ENCODE peak calls at places on chromosomes 13 and 19, in six cellular contexts. Q is SW 1271, P is breast epithelium, M is hepatocyte, I is A172, L is right lobe of liver. A is an unnamed sample.

GRCh38 chr13:112113851-112114250 is 46.9 kb downstream of the SOX1 start:
- DNase-seq in Q (no peak), P (no peak), M (no peak), I (no peak), L (no peak), A (no peak)

GRCh38 chr19:41302624-41303351 is 7.2 kb upstream of the CCDC97 start:
- DNase-seq in Q (no peak), P (no peak), M (no peak), I (no peak), L (peak), A (no peak)

GRCh38 chr13:38372818-38373217 is 23.2 kb downstream of the UFM1 start:
- DNase-seq in Q (no peak), P (no peak), M (no peak), I (no peak), L (peak), A (no peak)

GRCh38 chr13:97938701-97939475 is 14.6 kb upstream of the IPO5 start:
- DNase-seq in Q (no peak), P (no peak), M (no peak), I (no peak), L (no peak), A (no peak)

GRCh38 chr13:40585911-40586471 is 80.5 kb downstream of the FOXO1 start:
- DNase-seq in Q (no peak), P (no peak), M (no peak), I (no peak), L (no peak), A (peak)

GRCh38 chr13:50250403-50250802 is 235.2 kb downstream of the KCNRG start:
- DNase-seq in Q (no peak), P (no peak), M (no peak), I (no peak), L (no peak), A (no peak)

GRCh38 chr19:17946965-17947784 is 14.4 kb downstream of the CCDC124 start:
- DNase-seq in Q (no peak), P (no peak), M (no peak), I (no peak), L (no peak), A (no peak)

GRCh38 chr19:19285723-19286122 is 12.6 kb upstream of the TM6SF2 start:
- DNase-seq in Q (no peak), P (no peak), M (peak), I (no peak), L (no peak), A (no peak)

GRCh38 chr13:38661276-38661675 is 25.6 kb upstream of the FREM2 start:
- DNase-seq in Q (no peak), P (no peak), M (no peak), I (no peak), L (no peak), A (no peak)

GRCh38 chr13:113468461-113469147 is 15.3 kb upstream of the ADPRHL1 start:
- DNase-seq in Q (no peak), P (no peak), M (no peak), I (no peak), L (no peak), A (no peak)

GRCh38 chr19:49165111-49165750 is 7.6 kb downstream of the TRPM4 start:
- DNase-seq in Q (no peak), P (peak), M (no peak), I (no peak), L (no peak), A (peak)

GRCh38 chr19:18520848-18521691 is 800 bp downstream of the ELL start:
- DNase-seq in Q (no peak), P (no peak), M (peak), I (no peak), L (peak), A (no peak)

GRCh38 chr13:99192480-99192879 is 8.2 kb upstream of the UBAC2 start:
- DNase-seq in Q (no peak), P (no peak), M (no peak), I (no peak), L (no peak), A (no peak)

GRCh38 chr13:97068146-97068545 is 73.9 kb upstream of the OXGR1 start:
- DNase-seq in Q (no peak), P (no peak), M (no peak), I (peak), L (no peak), A (no peak)

GRCh38 chr19:35247526-35248309 is 1.1 kb upstream of the LSR start:
- DNase-seq in Q (peak), P (peak), M (peak), I (peak), L (peak), A (no peak)

GRCh38 chr19:2841858-2842574 is 741 bp downstream of the ZNF555 start:
- DNase-seq in Q (no peak), P (no peak), M (peak), I (no peak), L (no peak), A (no peak)

GRCh38 chr19:54172413-54172763 is 572 bp downstream of the TMC4 start:
- DNase-seq in Q (no peak), P (no peak), M (peak), I (no peak), L (no peak), A (no peak)

GRCh38 chr19:30664358-30665058 is 292.3 kb downstream of the ZNF536 start:
- DNase-seq in Q (peak), P (no peak), M (peak), I (no peak), L (peak), A (no peak)

GRCh38 chr19:31347828-31348314 is 1.4 kb downstream of the TSHZ3 start:
- DNase-seq in Q (no peak), P (no peak), M (no peak), I (no peak), L (no peak), A (no peak)

GRCh38 chr19:3179739-3180293 is 1.2 kb downstream of the S1PR4 start:
- DNase-seq in Q (no peak), P (no peak), M (no peak), I (no peak), L (no peak), A (no peak)

GRCh38 chr13:37207646-37208045 is 102.2 kb upstream of the CSNK1A1L start:
- DNase-seq in Q (no peak), P (no peak), M (no peak), I (no peak), L (no peak), A (no peak)

GRCh38 chr13:74132768-74133656 is 1.2 kb downstream of the KLF12 start:
- DNase-seq in Q (no peak), P (no peak), M (peak), I (peak), L (peak), A (no peak)

GRCh38 chr13:83007226-83007625 is 875.0 kb downstream of the SLITRK1 start:
- DNase-seq in Q (no peak), P (no peak), M (no peak), I (no peak), L (no peak), A (no peak)

GRCh38 chr19:7099597-7099921 is 30.1 kb downstream of the ZNF557 start:
- DNase-seq in Q (no peak), P (no peak), M (no peak), I (no peak), L (no peak), A (no peak)

GRCh38 chr13:113528101-113528797 is 37.7 kb upstream of the DCUN1D2 start:
- DNase-seq in Q (no peak), P (no peak), M (no peak), I (no peak), L (no peak), A (no peak)

GRCh38 chr13:24348385-24348784 is 39.0 kb downstream of the C1QTNF9 start:
- DNase-seq in Q (no peak), P (no peak), M (no peak), I (no peak), L (no peak), A (no peak)

GRCh38 chr13:29458419-29458818 is 137.1 kb downstream of the SLC7A1 start:
- DNase-seq in Q (no peak), P (no peak), M (no peak), I (no peak), L (no peak), A (no peak)

GRCh38 chr13:29171244-29171643 is 351.1 kb downstream of the MTUS2 start:
- DNase-seq in Q (no peak), P (no peak), M (no peak), I (no peak), L (no peak), A (no peak)

GRCh38 chr19:13077233-13077632 is 25.4 kb downstream of the LYL1 start:
- DNase-seq in Q (no peak), P (no peak), M (no peak), I (no peak), L (no peak), A (no peak)

GRCh38 chr13:107258599-107259187 is 690.8 kb upstream of the ARGLU1 start:
- DNase-seq in Q (no peak), P (no peak), M (no peak), I (peak), L (no peak), A (no peak)

GRCh38 chr13:32515246-32515645 is 23.3 kb downstream of the N4BP2L2 start:
- DNase-seq in Q (no peak), P (no peak), M (no peak), I (no peak), L (peak), A (no peak)

GRCh38 chr19:49851456-49852259 is 699 bp downstream of the PTOV1 start:
- DNase-seq in Q (no peak), P (no peak), M (peak), I (no peak), L (peak), A (no peak)

GRCh38 chr13:63124863-63125262 is 1709.2 kb upstream of the PCDH20 start:
- DNase-seq in Q (peak), P (no peak), M (peak), I (peak), L (no peak), A (peak)

A was measured in glomerular endothelial cell.